ENCODE peak calls at places on chromosome 4, in four cellular contexts. V is endodermal cell, Z is hepatocyte, E is BJ. X is an unnamed sample.

GRCh38 chr4:99817310-99817885 is 771 bp downstream of the DAPP1 start:
- DNase-seq in V (no peak), Z (no peak), E (no peak), X (peak)

GRCh38 chr4:48041535-48042137 is 25.1 kb downstream of the NIPAL1 start:
- DNase-seq in V (no peak), Z (no peak), E (no peak), X (no peak)

GRCh38 chr4:180694875-180695274 is 1548.3 kb upstream of the TENM3 start:
- DNase-seq in V (no peak), Z (no peak), E (no peak), X (no peak)

GRCh38 chr4:121091941-121092340 is 19.6 kb upstream of the NDNF start:
- DNase-seq in V (no peak), Z (no peak), E (no peak), X (no peak)

GRCh38 chr4:125316781-125317525 is 2.2 kb downstream of the FAT4 start:
- DNase-seq in V (peak), Z (peak), E (no peak), X (no peak)

GRCh38 chr4:19776021-19776459 is 475.7 kb upstream of the SLIT2 start:
- DNase-seq in V (no peak), Z (peak), E (peak), X (no peak)

GRCh38 chr4:16066586-16067128 is 17.2 kb downstream of the PROM1 start:
- DNase-seq in V (peak), Z (no peak), E (no peak), X (no peak)

GRCh38 chr4:168221298-168221697 is 97.3 kb downstream of the DDX60 start:
- DNase-seq in V (no peak), Z (no peak), E (peak), X (no peak)

GRCh38 chr4:59247032-59247431 is 1953.1 kb upstream of the ADGRL3 start:
- DNase-seq in V (no peak), Z (no peak), E (no peak), X (peak)

DNA sequence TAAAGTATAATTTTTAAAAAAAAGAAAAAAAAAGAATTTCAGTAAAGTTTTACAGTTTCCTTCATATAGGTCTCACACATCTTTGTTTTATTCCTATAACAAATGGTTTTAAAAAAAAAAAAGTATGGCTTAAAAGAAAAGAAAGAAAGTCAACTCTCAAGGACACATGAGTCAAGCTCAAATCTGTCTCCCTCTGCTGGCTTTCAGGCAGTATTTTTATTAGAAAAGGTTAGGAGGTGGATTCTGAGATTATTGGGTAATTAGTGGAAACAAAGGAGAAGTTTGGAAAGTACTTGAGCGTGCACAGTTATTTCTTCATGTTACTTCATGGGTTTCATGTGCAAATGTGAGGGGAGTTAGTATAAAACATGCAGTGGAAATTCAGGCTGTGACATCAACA is 36.6 kb upstream of the BTC start:
- DNase-seq in V (no peak), Z (no peak), E (no peak), X (no peak)
- TF ChIP-seq CTCF in V (peak), Z (peak), E (peak), X (no peak)

DNA sequence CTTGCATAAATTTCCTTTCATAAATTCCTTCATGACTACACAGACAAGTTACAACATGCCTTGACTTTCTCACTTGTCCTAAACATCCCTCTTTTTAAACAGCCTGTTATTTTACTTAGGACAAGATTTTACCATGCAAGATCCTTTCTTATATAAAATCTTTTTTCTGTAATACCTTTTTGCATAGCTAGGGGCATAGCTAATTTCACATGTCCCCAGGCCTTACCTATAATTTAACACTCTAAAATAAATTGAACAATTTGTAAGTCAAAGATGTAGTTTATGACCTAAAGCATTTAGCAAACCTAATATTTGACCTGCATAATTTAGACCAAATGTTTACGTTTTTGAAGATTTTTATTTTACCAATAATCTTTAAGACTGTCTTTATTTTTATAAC is 396.3 kb upstream of the FSTL5 start:
- DNase-seq in V (no peak), Z (no peak), E (no peak), X (no peak)
- TF ChIP-seq CTCF in V (peak), Z (no peak), E (no peak), X (no peak)

DNA sequence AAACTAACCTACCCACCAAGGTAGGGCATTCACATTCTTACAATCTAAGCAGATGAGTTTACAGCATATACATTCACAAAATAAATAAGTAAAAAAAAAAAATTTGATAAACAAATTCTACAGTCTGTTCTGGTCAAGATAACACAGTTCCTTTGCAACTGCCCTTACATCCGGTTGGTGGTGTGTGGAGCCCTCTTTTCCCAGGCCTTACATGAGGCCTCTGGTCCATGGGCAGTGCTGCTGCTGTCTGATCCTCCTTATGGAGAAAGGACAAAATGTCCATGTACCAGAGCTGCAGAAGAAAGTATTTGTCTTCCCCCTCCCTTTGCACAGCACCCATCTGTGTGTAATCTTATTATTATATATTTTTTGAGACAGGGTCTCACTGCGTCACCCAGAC is 2.2 kb upstream of the SEPTIN11 start:
- DNase-seq in V (peak), Z (no peak), E (no peak), X (no peak)
- TF ChIP-seq CTCF in V (no peak), Z (no peak), E (no peak), X (no peak)

GRCh38 chr4:22336822-22337221 is 179.0 kb downstream of the ADGRA3 start:
- DNase-seq in V (no peak), Z (no peak), E (no peak), X (no peak)
- TF ChIP-seq CTCF in V (peak), Z (no peak), E (no peak), X (no peak)

DNA sequence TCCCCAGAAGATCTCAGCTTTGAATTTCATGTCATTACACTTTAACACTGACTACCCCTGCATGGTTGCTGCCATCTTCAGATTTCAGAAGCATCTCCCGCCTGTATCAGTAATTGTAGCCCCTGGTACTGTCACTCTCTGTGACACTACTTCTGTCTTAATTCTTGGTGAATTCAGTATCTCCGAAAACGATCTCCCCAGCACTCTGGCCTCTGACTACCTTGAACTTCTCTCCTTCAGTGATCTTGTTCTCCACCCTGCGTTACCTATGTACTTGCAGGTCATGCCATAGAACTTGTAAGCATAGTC is 53.8 kb upstream of the ABCG2 start:
- DNase-seq in V (no peak), Z (no peak), E (no peak), X (no peak)
- TF ChIP-seq CTCF in V (no peak), Z (no peak), E (no peak), X (no peak)

GRCh38 chr4:114481856-114482255 is 116.8 kb upstream of the UGT8 start:
- DNase-seq in V (no peak), Z (no peak), E (no peak), X (no peak)
- TF ChIP-seq CTCF in V (no peak), Z (no peak), E (no peak), X (no peak)

DNA sequence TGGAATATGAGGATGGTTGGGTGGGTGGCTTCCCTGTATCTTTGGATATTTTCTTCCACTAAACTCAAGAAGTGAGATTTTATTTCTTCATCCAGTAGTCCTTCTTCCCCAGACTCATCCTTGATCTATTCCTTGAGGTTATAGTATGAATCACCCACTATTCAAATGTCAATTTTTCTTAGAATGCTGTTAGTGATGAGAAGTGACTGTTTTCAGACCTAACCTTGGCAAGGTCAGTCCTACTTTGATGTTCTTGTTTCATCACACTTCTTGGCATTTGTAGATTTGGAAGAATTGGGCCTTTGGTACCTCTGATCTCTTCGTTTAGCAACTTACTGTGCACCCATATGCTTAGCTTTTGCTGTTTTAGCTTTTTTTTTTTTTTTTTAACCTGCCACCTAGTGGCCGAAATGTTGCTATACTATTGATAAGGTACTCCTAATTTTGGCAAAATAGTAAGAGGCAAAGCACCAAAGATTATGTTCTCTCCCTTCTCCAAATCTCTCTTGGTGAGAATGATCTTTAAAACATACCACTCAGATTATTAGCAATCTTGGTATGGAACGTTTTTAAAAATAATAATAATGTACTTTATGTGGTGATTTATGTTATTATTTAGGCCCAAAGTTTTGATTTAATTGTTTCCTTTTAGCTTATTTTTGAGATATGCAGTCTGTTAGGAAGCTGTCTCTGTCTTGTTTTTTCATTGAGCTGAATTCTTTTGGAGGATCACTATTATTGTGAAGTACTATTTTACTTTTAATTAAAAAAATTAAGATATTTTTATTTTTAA is 16.5 kb downstream of the DCK start:
- DNase-seq in V (no peak), Z (peak), E (no peak), X (peak)
- TF ChIP-seq CTCF in V (peak), Z (peak), E (peak), X (peak)

GRCh38 chr4:107740381-107740780 is 20.3 kb upstream of the PAPSS1 start:
- DNase-seq in V (peak), Z (no peak), E (no peak), X (no peak)
- TF ChIP-seq CTCF in V (peak), Z (peak), E (peak), X (no peak)

GRCh38 chr4:81375745-81376144 is 96.0 kb downstream of the RASGEF1B start:
- DNase-seq in V (peak), Z (no peak), E (no peak), X (no peak)
- TF ChIP-seq CTCF in V (peak), Z (peak), E (no peak), X (no peak)